ENCODE peak calls at places on chromosomes 1 and 21, in six cellular contexts. I is left ventricle myocardium inferior, L is adrenal gland, J is dorsolateral prefrontal cortex, V is MM.1S, O is heart right ventricle. T is an unnamed sample.

GRCh38 chr1:214762902-214763301 is 159.9 kb downstream of the CENPF start:
- DNase-seq in L (no peak), O (no peak), J (no peak), V (no peak), I (no peak), T (no peak)

GRCh38 chr1:214325401-214325800 is 44.4 kb downstream of the SMYD2 start:
- DNase-seq in V (no peak), L (no peak), O (no peak), I (no peak), J (no peak), T (no peak)

GRCh38 chr1:1122981-1123480 is 7.1 kb upstream of the C1orf159 start:
- DNase-seq in L (no peak), J (no peak), V (no peak), I (no peak), O (no peak), T (no peak)

GRCh38 chr1:30895382-30895941 is 13.1 kb downstream of the SDC3 start:
- DNase-seq in V (no peak), L (no peak), O (no peak), J (no peak), I (no peak), T (no peak)

GRCh38 chr1:228500143-228500736 is 13.1 kb downstream of the RNF187 start:
- DNase-seq in I (no peak), O (no peak), L (no peak), V (no peak), J (no peak), T (no peak)

GRCh38 chr1:202569393-202570322 is 140.6 kb downstream of the SYT2 start:
- DNase-seq in O (no peak), L (no peak), V (no peak), J (no peak), I (no peak), T (no peak)

GRCh38 chr1:30407862-30408580 is 315.4 kb downstream of the MATN1 start:
- DNase-seq in O (no peak), I (no peak), J (peak; percentile 26), V (no peak), L (peak; percentile 20), T (no peak)

GRCh38 chr1:235050911-235051360 is 77.7 kb downstream of the TOMM20 start:
- DNase-seq in L (no peak), V (no peak), J (no peak), O (peak; percentile 47), I (peak; percentile 49), T (peak; percentile 45)

GRCh38 chr1:228348708-228349467 is 57.7 kb downstream of the TRIM11 start:
- DNase-seq in L (peak; percentile 20), J (peak; percentile 10), I (peak; percentile 4), O (no peak), V (no peak), T (peak; percentile 5)

GRCh38 chr1:62103880-62104279 is 90.8 kb upstream of the L1TD1 start:
- DNase-seq in V (no peak), L (no peak), J (no peak), I (no peak), O (no peak), T (no peak)

GRCh38 chr1:203296456-203297073 is 8.8 kb upstream of the BTG2 start:
- DNase-seq in J (no peak), O (no peak), V (no peak), L (peak; percentile 71), I (no peak), T (no peak)

GRCh38 chr1:13828454-13829151 is 128.6 kb downstream of the PRDM2 start:
- DNase-seq in J (no peak), O (no peak), L (peak; percentile 56), V (peak; percentile 81), I (no peak), T (no peak)

GRCh38 chr1:4801192-4801924 is 146.9 kb downstream of the AJAP1 start:
- DNase-seq in V (no peak), O (peak; percentile 77), J (peak; percentile 80), I (peak; percentile 85), L (peak; percentile 66), T (no peak)

GRCh38 chr21:42781150-42781980 is 98.0 kb downstream of the WDR4 start:
- DNase-seq in V (no peak), O (no peak), I (no peak), J (no peak), L (no peak), T (no peak)

GRCh38 chr1:226304291-226304955 is 4.5 kb downstream of the LIN9 start:
- DNase-seq in I (no peak), V (no peak), J (no peak), O (no peak), L (no peak), T (no peak)

GRCh38 chr1:117613969-117614865 is 8.4 kb downstream of the TENT5C start:
- DNase-seq in O (no peak), L (no peak), J (no peak), V (peak; percentile 46), I (no peak), T (no peak)

GRCh38 chr1:29416825-29417557 is 180.7 kb downstream of the PTPRU start:
- DNase-seq in O (no peak), I (no peak), J (no peak), V (no peak), L (peak; percentile 53), T (no peak)

GRCh38 chr1:21647431-21648373 is 21.5 kb downstream of the RAP1GAP start:
- DNase-seq in O (no peak), L (peak; percentile 93), I (no peak), V (peak; percentile 57), J (no peak), T (peak; percentile 43)

GRCh38 chr21:39238275-39238674 is 55.0 kb upstream of the PSMG1 start:
- DNase-seq in L (no peak), O (no peak), I (no peak), V (no peak), J (no peak), T (no peak)

DNA sequence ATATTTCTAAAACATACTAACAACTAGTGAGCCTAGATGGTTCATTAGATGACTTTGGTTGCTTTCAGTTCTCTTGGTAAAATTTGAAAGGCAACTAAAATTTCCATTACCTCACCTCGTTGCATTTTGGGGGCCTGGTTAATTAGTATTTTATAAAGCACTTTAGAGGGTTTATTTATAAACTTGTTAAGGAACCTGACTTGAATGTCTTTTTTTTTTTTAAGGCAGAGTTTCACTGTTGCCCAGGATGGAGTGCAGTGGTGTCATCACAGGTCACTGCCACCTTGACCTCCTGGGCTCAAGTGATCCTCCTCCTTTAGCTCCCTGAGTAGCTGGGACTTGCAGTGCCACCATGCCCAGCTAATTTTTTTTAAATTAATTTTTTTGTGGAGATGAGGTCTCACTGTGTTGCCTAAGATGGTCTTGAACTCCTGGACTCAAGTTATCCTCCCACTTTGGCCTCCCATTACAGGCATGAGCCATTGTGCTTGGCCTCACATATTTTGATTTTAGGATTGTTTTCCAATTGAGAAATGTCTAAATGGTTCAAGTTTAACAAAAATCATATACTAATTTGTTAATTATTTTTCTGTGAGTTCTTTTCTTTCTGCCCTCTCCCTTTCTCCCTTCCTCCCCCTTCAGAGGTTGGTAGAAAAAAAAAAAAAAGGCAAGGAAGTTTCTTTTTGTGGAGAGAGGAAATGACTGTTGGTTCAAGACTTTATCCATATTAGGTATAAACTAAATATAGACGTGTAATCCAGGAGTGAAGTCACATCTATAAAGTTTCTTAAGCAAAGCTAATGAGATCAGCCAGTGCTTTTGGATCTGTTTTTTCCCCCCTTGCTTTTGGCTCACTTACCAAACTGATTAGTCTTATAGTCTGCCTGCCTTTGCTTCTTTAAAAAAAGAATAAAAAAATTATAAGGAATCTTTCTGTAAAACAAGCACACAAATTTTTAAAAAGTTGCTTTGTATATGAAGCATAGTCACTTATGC is 24.7 kb downstream of the CLIC4 start:
- DNase-seq in J (no peak), O (no peak), V (no peak), I (no peak), L (no peak), T (no peak)
- H3K27ac ChIP-seq in J (peak overlapping the region; percentile 83), O (peak overlapping the region; percentile 84), V (peak overlapping the region; percentile 5), I (peak overlapping the region; percentile 81), L (peak overlapping the region; percentile 28), T (peak overlapping the region; percentile 60)

DNA sequence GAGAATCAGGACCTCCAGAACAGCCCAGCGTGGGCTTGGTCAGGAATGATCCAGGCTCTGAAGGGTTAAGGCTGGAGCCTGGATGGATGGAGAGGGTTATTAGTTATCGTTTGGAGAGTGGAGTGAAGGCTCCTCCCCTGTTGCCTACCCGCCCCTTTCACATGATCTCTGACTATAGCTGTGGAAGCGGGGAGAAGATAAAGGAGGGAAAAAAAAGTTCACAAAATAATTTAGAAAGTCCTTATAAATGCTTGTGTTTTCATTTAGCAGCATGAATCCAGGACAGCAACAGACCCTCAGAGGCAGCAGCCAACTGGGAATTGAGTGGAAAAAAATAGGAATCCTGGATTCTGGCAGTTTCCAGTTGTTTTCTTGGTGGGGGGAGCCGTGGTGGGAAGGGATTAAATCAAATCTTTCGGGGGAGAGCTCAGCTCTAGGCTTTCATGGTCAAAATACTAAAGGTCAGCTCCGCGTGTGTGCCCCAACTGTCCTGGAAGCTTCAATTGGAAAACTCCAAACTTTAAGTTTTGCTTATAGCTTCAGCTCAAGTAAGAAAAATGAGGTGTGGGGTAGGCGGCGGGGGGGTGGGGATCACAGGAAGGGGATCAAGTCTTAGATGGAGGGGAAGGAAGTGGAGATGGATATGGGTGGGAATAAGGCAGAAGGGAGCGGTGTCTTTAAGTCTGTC is 574 bp upstream of the DDR2 start:
- DNase-seq in V (no peak), I (peak; percentile 27), L (peak; percentile 76), O (peak; percentile 19), J (no peak), T (no peak)
- TF ChIP-seq CTCF in V (no peak), I (no peak), L (no peak), O (no peak), J (no peak), T (no peak)

GRCh38 chr1:6208723-6209660 is 3.1 kb downstream of the RNF207 start:
- DNase-seq in O (peak; percentile 63), I (peak; percentile 56), V (no peak), L (peak; percentile 77), J (peak; percentile 55), T (no peak)
- H3K4me3 ChIP-seq in O (peak overlapping the region; percentile 50), I (peak overlapping the region; percentile 83), V (no peak overlapping the region), L (no peak overlapping the region), J (peak overlapping the region; percentile 41), T (no peak overlapping the region)

DNA sequence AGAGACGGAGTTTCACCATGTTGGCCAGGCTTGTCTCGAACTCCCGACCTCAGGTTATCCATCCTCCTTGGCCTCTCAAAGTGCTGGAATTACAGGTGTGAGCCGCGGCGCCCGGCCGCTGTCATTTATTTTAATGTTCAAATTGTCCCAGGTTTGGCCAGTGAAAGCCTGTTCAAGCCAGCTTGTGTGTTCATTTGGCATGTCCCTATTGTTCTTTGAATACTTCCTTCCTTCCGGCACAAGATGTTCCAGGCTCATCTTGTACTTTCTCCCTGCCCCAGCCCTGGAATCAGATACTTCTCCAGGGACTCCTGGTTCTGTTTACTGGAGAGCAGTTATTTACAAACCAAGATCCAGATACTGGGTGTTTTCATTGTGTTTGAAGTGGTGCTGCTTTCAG is 37.0 kb downstream of the ZBTB8B start:
- DNase-seq in O (peak; percentile 35), I (peak; percentile 42), J (no peak), L (peak; percentile 81), V (no peak), T (no peak)
- H3K27ac ChIP-seq in O (peak overlapping the region; percentile 99), I (peak overlapping the region; percentile 100), J (peak overlapping the region; percentile 95), L (peak overlapping the region; percentile 88), V (no peak overlapping the region), T (peak overlapping the region; percentile 71)

DNA sequence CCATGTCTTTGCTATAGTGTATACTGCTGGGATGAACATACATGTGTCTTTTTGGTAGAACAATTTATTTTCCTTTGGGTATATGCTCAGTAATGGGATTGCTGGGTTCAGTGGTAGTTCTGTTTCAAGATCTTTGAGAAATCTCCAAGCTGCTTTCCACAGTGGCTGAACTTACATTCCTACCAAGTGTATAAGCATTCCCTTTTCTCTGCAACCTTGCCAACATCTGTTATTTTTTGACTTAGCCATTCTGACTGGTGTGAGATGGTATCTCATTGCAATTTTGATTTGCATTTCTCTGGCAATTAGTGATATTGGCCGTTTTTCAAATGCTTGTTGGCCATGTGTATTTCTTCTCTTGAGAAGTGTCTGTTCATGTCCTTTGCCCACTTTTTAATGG is 37.5 kb upstream of the ANGPTL1 start:
- DNase-seq in L (no peak), J (no peak), V (no peak), O (no peak), I (no peak), T (no peak)
- TF ChIP-seq CTCF in L (no peak), J (no peak), V (no peak), O (no peak), I (no peak), T (no peak)